ENCODE peak calls at places on chromosomes 4 and X, in six cellular contexts. E is body of pancreas; L is CD8-positive, alpha-beta T cell; M is WTC11; P is heart right ventricle; I is esophagus squamous epithelium. B is an unnamed sample.

GRCh38 chr4:79852305-79852730 is 220.7 kb downstream of the ANTXR2 start:
- DNase-seq in E (no peak), L (no peak), M (peak), P (peak), I (no peak), B (peak)

GRCh38 chr4:36281384-36282106 is at the start of gene DTHD1:
- DNase-seq in E (no peak), L (no peak), M (no peak), P (no peak), I (no peak), B (no peak)

GRCh38 chr4:4267981-4268380 is 20.0 kb upstream of the TMEM128 start:
- DNase-seq in E (no peak), L (no peak), M (no peak), P (no peak), I (no peak), B (no peak)

GRCh38 chr4:140092094-140092820 is 61.7 kb downstream of the MAML3 start:
- DNase-seq in E (peak), L (no peak), M (peak), P (peak), I (no peak), B (no peak)

GRCh38 chr4:107275192-107275591 is 239.1 kb upstream of the DKK2 start:
- DNase-seq in E (no peak), L (no peak), M (no peak), P (no peak), I (no peak), B (no peak)

GRCh38 chr4:144754562-144755410 is 108.8 kb downstream of the HHIP start:
- DNase-seq in E (peak), L (no peak), M (peak), P (no peak), I (no peak), B (no peak)

GRCh38 chr4:158895797-158896442 is 127.1 kb downstream of the FNIP2 start:
- DNase-seq in E (peak), L (no peak), M (peak), P (no peak), I (no peak), B (no peak)

GRCh38 chr4:5267418-5267817 is 216.1 kb downstream of the STK32B start:
- DNase-seq in E (no peak), L (no peak), M (no peak), P (no peak), I (no peak), B (no peak)

GRCh38 chrX:97199501-97199900 is 315.8 kb downstream of the RPA4 start:
- DNase-seq in E (no peak), L (no peak), M (no peak), P (no peak), I (no peak), B (no peak)

GRCh38 chr4:123506311-123506685 is 109.7 kb downstream of the SPRY1 start:
- DNase-seq in E (no peak), L (no peak), M (peak), P (no peak), I (no peak), B (no peak)

GRCh38 chr4:85081196-85081595 is 114.7 kb upstream of the WDFY3 start:
- DNase-seq in E (no peak), L (no peak), M (no peak), P (no peak), I (no peak), B (no peak)

GRCh38 chrX:11296051-11296450 is 2.8 kb downstream of the AMELX start:
- DNase-seq in E (no peak), L (no peak), M (no peak), P (no peak), I (no peak), B (no peak)

GRCh38 chr4:67634741-67635140 is 66.2 kb downstream of the UBA6 start:
- DNase-seq in E (no peak), L (no peak), M (no peak), P (no peak), I (no peak), B (no peak)

GRCh38 chr4:105990933-105991332 is 95.7 kb downstream of the NPNT start:
- DNase-seq in E (peak), L (no peak), M (no peak), P (peak), I (no peak), B (peak)

GRCh38 chrX:111101580-111101979 is 5.6 kb downstream of the PAK3 start:
- DNase-seq in E (no peak), L (no peak), M (no peak), P (no peak), I (no peak), B (no peak)

GRCh38 chr4:127574643-127575042 is 58.1 kb upstream of the INTU start:
- DNase-seq in E (no peak), L (no peak), M (peak), P (no peak), I (no peak), B (no peak)

GRCh38 chrX:153884136-153885076 is 1.6 kb downstream of the L1CAM start:
- DNase-seq in E (no peak), L (no peak), M (no peak), P (no peak), I (no peak), B (no peak)

GRCh38 chr4:148542922-148543623 is 100.9 kb upstream of the NR3C2 start:
- DNase-seq in E (no peak), L (no peak), M (no peak), P (no peak), I (no peak), B (no peak)

GRCh38 chr4:117137143-117137542 is 51.8 kb upstream of the TRAM1L1 start:
- DNase-seq in E (no peak), L (no peak), M (no peak), P (no peak), I (no peak), B (no peak)

GRCh38 chr4:142265536-142265935 is 580.6 kb downstream of the INPP4B start:
- DNase-seq in E (peak), L (no peak), M (no peak), P (no peak), I (no peak), B (no peak)

GRCh38 chrX:49079489-49080428 is at the start of gene WDR45:
- DNase-seq in E (peak), L (peak), M (peak), P (peak), I (no peak), B (peak)

GRCh38 chr4:81052119-81053068 is 21.9 kb downstream of the BMP3 start:
- DNase-seq in E (peak), L (peak), M (peak), P (peak), I (no peak), B (peak)

B was measured in lung.